ENCODE peak calls at places on chromosome 1, in ten cellular contexts. One of them, this sample, is unnamed. For H3K9me3, the result is how much of the 10 kb centered on the place peaks cover.

GRCh38 chr1:246383217-246383616 is 123.9 kb downstream of the SMYD3 start:
- DNase-seq in K562: no peak
- DNase-seq in HCT116: no peak
- DNase-seq in MM.1S: no peak
- DNase-seq in neural progenitor cell: no peak
- DNase-seq in H1: no peak
- DNase-seq in astrocyte: no peak
- DNase-seq in endodermal cell: no peak
- DNase-seq in GM12878: no peak
- DNase-seq in HepG2: no peak
- DNase-seq in this sample: no peak

GRCh38 chr1:228555074-228555989 is 68.2 kb downstream of the RNF187 start:
- DNase-seq in K562: no peak
- DNase-seq in HCT116: no peak
- DNase-seq in MM.1S: no peak
- DNase-seq in neural progenitor cell: peak
- DNase-seq in H1: no peak
- DNase-seq in astrocyte: no peak
- DNase-seq in endodermal cell: peak
- DNase-seq in GM12878: no peak
- DNase-seq in HepG2: peak
- DNase-seq in this sample: no peak

GRCh38 chr1:56376188-56376984 is 203.0 kb downstream of the PLPP3 start:
- DNase-seq in K562: no peak
- DNase-seq in HCT116: peak
- DNase-seq in MM.1S: no peak
- DNase-seq in neural progenitor cell: peak
- DNase-seq in H1: no peak
- DNase-seq in astrocyte: peak
- DNase-seq in endodermal cell: peak
- DNase-seq in GM12878: no peak
- DNase-seq in HepG2: no peak
- DNase-seq in this sample: peak

GRCh38 chr1:71222668-71223067 is 141.8 kb upstream of the ZRANB2 start:
- DNase-seq in K562: no peak
- DNase-seq in HCT116: no peak
- DNase-seq in MM.1S: peak
- DNase-seq in neural progenitor cell: no peak
- DNase-seq in H1: no peak
- DNase-seq in astrocyte: no peak
- DNase-seq in endodermal cell: no peak
- DNase-seq in GM12878: no peak
- DNase-seq in HepG2: no peak
- DNase-seq in this sample: no peak

GRCh38 chr1:86914998-86915736 is 732 bp downstream of the HS2ST1 start:
- DNase-seq in K562: peak
- DNase-seq in HCT116: no peak
- DNase-seq in MM.1S: peak
- DNase-seq in neural progenitor cell: peak
- DNase-seq in H1: no peak
- DNase-seq in astrocyte: peak
- DNase-seq in endodermal cell: peak
- DNase-seq in GM12878: peak
- DNase-seq in HepG2: peak
- DNase-seq in this sample: peak

GRCh38 chr1:150981805-150982712 is at the start of gene ANXA9:
- DNase-seq in K562: peak
- DNase-seq in HCT116: no peak
- DNase-seq in MM.1S: peak
- DNase-seq in neural progenitor cell: no peak
- DNase-seq in H1: no peak
- DNase-seq in astrocyte: no peak
- DNase-seq in endodermal cell: peak
- DNase-seq in GM12878: no peak
- DNase-seq in HepG2: peak
- DNase-seq in this sample: no peak

GRCh38 chr1:160993544-160993943 is 27.4 kb downstream of the F11R start:
- DNase-seq in K562: no peak
- DNase-seq in HCT116: no peak
- DNase-seq in MM.1S: peak
- DNase-seq in neural progenitor cell: no peak
- DNase-seq in H1: no peak
- DNase-seq in astrocyte: peak
- DNase-seq in endodermal cell: no peak
- DNase-seq in GM12878: no peak
- DNase-seq in HepG2: peak
- DNase-seq in this sample: peak

GRCh38 chr1:173113015-173113741 is 62.4 kb upstream of the TNFSF18 start:
- DNase-seq in K562: no peak
- DNase-seq in HCT116: peak
- DNase-seq in MM.1S: no peak
- DNase-seq in neural progenitor cell: no peak
- DNase-seq in H1: no peak
- DNase-seq in astrocyte: peak
- DNase-seq in endodermal cell: no peak
- DNase-seq in GM12878: no peak
- DNase-seq in HepG2: no peak
- DNase-seq in this sample: no peak

GRCh38 chr1:155277896-155278688 is 829 bp downstream of the HCN3 start:
- DNase-seq in K562: peak
- DNase-seq in HCT116: no peak
- DNase-seq in MM.1S: peak
- DNase-seq in neural progenitor cell: peak
- DNase-seq in H1: peak
- DNase-seq in astrocyte: no peak
- DNase-seq in endodermal cell: peak
- DNase-seq in GM12878: no peak
- DNase-seq in HepG2: peak
- DNase-seq in this sample: peak

GRCh38 chr1:211326528-211327340 is at the start of gene TRAF5:
- DNase-seq in K562: peak
- DNase-seq in HCT116: no peak
- DNase-seq in MM.1S: peak
- DNase-seq in neural progenitor cell: peak
- DNase-seq in H1: no peak
- DNase-seq in astrocyte: peak
- DNase-seq in endodermal cell: peak
- DNase-seq in GM12878: no peak
- DNase-seq in HepG2: no peak
- DNase-seq in this sample: peak

GRCh38 chr1:208595745-208596144 is 351.6 kb upstream of the PLXNA2 start:
- DNase-seq in K562: no peak
- DNase-seq in HCT116: no peak
- DNase-seq in MM.1S: no peak
- DNase-seq in neural progenitor cell: no peak
- DNase-seq in H1: no peak
- DNase-seq in astrocyte: peak
- DNase-seq in endodermal cell: no peak
- DNase-seq in GM12878: no peak
- DNase-seq in HepG2: no peak
- DNase-seq in this sample: peak

GRCh38 chr1:209989525-209989924 is 51.5 kb downstream of the SYT14 start:
- DNase-seq in K562: peak
- DNase-seq in HCT116: no peak
- DNase-seq in MM.1S: peak
- DNase-seq in neural progenitor cell: no peak
- DNase-seq in H1: no peak
- DNase-seq in astrocyte: peak
- DNase-seq in endodermal cell: no peak
- DNase-seq in GM12878: no peak
- DNase-seq in HepG2: no peak
- DNase-seq in this sample: peak

GRCh38 chr1:177310326-177310725 is 139.6 kb downstream of the BRINP2 start:
- DNase-seq in K562: no peak
- DNase-seq in HCT116: no peak
- DNase-seq in MM.1S: no peak
- DNase-seq in neural progenitor cell: no peak
- DNase-seq in H1: no peak
- DNase-seq in astrocyte: no peak
- DNase-seq in endodermal cell: no peak
- DNase-seq in GM12878: no peak
- DNase-seq in HepG2: no peak
- DNase-seq in this sample: no peak

GRCh38 chr1:108502138-108502537 is 52.0 kb downstream of the NBPF6 start:
- DNase-seq in K562: no peak
- DNase-seq in HCT116: no peak
- DNase-seq in MM.1S: no peak
- DNase-seq in neural progenitor cell: no peak
- DNase-seq in H1: no peak
- DNase-seq in astrocyte: no peak
- DNase-seq in endodermal cell: no peak
- DNase-seq in GM12878: no peak
- DNase-seq in HepG2: no peak
- DNase-seq in this sample: no peak

GRCh38 chr1:3902546-3902945 is 2.5 kb upstream of the C1orf174 start:
- DNase-seq in K562: no peak
- DNase-seq in HCT116: no peak
- DNase-seq in MM.1S: no peak
- DNase-seq in neural progenitor cell: no peak
- DNase-seq in H1: no peak
- DNase-seq in astrocyte: no peak
- DNase-seq in endodermal cell: no peak
- DNase-seq in GM12878: no peak
- DNase-seq in HepG2: no peak
- DNase-seq in this sample: no peak
- H3K9ac ChIP-seq in K562: no peak
- H3K9ac ChIP-seq in HCT116: no peak
- H3K9ac ChIP-seq in MM.1S: no peak
- H3K9ac ChIP-seq in neural progenitor cell: no peak
- H3K9ac ChIP-seq in H1: no peak
- H3K9ac ChIP-seq in astrocyte: no peak
- H3K9ac ChIP-seq in endodermal cell: no peak
- H3K9ac ChIP-seq in GM12878: no peak
- H3K9ac ChIP-seq in HepG2: peak
- H3K9ac ChIP-seq in this sample: no peak

DNA sequence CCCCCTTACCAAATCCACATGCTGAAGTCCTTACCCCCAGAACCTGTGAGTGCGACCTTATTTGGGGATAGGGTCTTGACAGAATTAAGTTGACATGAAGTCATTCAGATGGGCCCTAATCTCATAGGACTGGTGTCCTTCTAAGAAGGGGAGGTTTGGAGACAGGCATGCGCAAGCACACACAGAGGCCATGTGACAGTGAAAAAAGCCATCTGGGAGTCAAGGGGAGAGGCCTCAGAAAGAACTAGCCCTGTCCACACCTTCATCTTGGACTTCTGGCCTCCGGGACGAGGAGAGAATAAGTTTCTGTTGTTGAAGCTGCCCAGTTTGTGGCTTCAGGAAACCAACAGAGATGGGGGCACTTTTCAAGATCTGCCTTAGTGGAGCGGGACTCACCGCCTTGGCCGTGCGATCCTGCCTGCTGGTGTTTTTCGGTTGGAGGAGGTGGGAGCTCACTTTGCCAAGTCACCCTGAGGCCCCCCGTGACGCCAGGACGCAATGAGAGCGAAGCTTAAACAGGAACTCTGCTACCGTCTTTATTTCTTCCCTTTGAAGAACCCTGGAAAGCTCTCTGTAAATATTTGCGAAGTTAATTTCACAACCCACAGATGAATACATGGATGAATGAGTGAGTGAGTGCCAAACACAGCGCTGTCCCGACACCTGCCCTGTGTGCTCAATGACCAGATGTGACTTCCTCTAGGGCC is 42.5 kb upstream of the C1orf174 start:
- DNase-seq in K562: no peak
- DNase-seq in HCT116: no peak
- DNase-seq in MM.1S: no peak
- DNase-seq in neural progenitor cell: no peak
- DNase-seq in H1: no peak
- DNase-seq in astrocyte: no peak
- DNase-seq in endodermal cell: no peak
- DNase-seq in GM12878: no peak
- DNase-seq in HepG2: peak
- DNase-seq in this sample: no peak
- H3K9me3 ChIP-seq in K562: under half
- H3K9me3 ChIP-seq in HCT116: under half
- H3K9me3 ChIP-seq in MM.1S: under half
- H3K9me3 ChIP-seq in neural progenitor cell: under half
- H3K9me3 ChIP-seq in H1: under half
- H3K9me3 ChIP-seq in astrocyte: under half
- H3K9me3 ChIP-seq in endodermal cell: under half
- H3K9me3 ChIP-seq in GM12878: under half
- H3K9me3 ChIP-seq in HepG2: under half
- H3K9me3 ChIP-seq in this sample: under half

DNA sequence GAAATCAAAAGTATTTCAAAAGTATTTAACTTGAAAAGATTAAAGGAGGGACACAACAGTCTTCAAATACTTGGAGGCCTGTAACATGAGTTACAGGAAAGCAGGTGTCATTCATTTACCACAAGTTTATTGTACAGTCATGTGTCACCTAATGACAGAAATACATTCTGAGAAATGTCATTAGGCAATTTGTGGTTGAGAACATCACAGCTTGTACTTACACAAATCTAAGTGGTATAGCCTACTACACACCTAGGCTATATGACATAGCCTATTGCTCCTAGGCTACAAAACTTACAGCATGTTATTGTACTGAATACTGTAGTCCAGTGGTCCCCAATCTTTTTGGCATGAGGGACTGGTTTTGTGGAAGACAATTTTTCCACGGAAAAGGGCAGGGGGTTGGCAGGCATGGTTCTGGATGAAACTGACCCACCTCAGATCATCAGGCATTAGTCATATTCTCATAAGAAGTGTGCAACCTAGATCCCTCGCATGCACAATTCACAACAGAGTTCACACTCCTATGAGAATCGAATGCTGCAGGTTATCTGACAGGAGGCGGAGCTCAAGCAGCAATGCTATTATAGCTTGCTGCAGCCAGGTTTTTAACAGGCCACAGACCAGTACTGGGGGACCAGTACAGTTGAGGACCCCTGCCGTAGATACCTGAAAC is 25.0 kb upstream of the PHTF1 start:
- DNase-seq in K562: no peak
- DNase-seq in HCT116: no peak
- DNase-seq in MM.1S: peak
- DNase-seq in neural progenitor cell: no peak
- DNase-seq in H1: no peak
- DNase-seq in astrocyte: peak
- DNase-seq in endodermal cell: no peak
- DNase-seq in GM12878: peak
- DNase-seq in HepG2: no peak
- DNase-seq in this sample: no peak
- H3K9ac ChIP-seq in K562: no peak
- H3K9ac ChIP-seq in HCT116: no peak
- H3K9ac ChIP-seq in MM.1S: peak
- H3K9ac ChIP-seq in neural progenitor cell: no peak
- H3K9ac ChIP-seq in H1: no peak
- H3K9ac ChIP-seq in astrocyte: no peak
- H3K9ac ChIP-seq in endodermal cell: no peak
- H3K9ac ChIP-seq in GM12878: no peak
- H3K9ac ChIP-seq in HepG2: no peak
- H3K9ac ChIP-seq in this sample: no peak

DNA sequence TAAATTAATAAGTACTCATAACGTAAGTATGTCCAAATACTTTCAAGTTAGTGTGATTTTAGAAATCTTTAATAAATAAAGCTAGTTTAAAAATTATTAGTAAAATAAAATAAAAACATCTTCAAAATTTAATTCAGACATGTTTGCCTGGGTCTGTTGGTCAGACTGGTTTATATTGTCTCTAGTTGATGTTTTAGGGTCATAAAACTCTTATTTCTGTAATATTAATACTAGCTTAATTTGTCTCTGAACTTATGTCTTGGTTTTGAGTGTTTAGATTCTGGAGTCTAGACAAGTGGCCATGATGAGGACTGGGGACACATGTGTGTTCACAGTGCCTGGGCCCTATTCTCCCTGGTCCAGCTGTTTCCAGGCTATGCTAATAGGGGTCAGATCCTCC is 184.5 kb upstream of the TNR start:
- DNase-seq in K562: no peak
- DNase-seq in HCT116: no peak
- DNase-seq in MM.1S: no peak
- DNase-seq in neural progenitor cell: no peak
- DNase-seq in H1: no peak
- DNase-seq in astrocyte: no peak
- DNase-seq in endodermal cell: no peak
- DNase-seq in GM12878: no peak
- DNase-seq in HepG2: no peak
- DNase-seq in this sample: no peak
- H3K9me3 ChIP-seq in K562: under half
- H3K9me3 ChIP-seq in HCT116: under half
- H3K9me3 ChIP-seq in MM.1S: under half
- H3K9me3 ChIP-seq in neural progenitor cell: under half
- H3K9me3 ChIP-seq in H1: under half
- H3K9me3 ChIP-seq in astrocyte: under half
- H3K9me3 ChIP-seq in endodermal cell: under half
- H3K9me3 ChIP-seq in GM12878: under half
- H3K9me3 ChIP-seq in HepG2: under half
- H3K9me3 ChIP-seq in this sample: under half